ENCODE peak calls at places on chromosomes 13 and 19, in seven cellular contexts. V, L, F, C, U, M and I are unnamed samples.

GRCh38 chr13:60372141-60372540 is 24.9 kb upstream of the TDRD3 start:
- DNase-seq in V (no peak), L (no peak), F (no peak), C (no peak), U (no peak), M (no peak), I (no peak)

GRCh38 chr19:45115809-45116615 is 23.0 kb downstream of the PPP1R37 start:
- DNase-seq in V (no peak), L (no peak), F (no peak), C (no peak), U (no peak), M (no peak), I (no peak)

GRCh38 chr19:14694867-14695266 is 5.0 kb downstream of the ZNF333 start:
- DNase-seq in V (no peak), L (no peak), F (no peak), C (no peak), U (no peak), M (no peak), I (no peak)

GRCh38 chr13:28679628-28680027 is 20.7 kb downstream of the POMP start:
- DNase-seq in V (no peak), L (peak), F (peak), C (no peak), U (no peak), M (no peak), I (no peak)

GRCh38 chr13:27619711-27620376 is 485 bp downstream of the LNX2 start:
- DNase-seq in V (peak), L (peak), F (peak), C (peak), U (peak), M (no peak), I (peak)

GRCh38 chr19:46529622-46530451 is 34.2 kb upstream of the PNMA8B start:
- DNase-seq in V (peak), L (peak), F (peak), C (peak), U (peak), M (peak), I (peak)

GRCh38 chr19:3383121-3383722 is 16.8 kb downstream of the NFIC start:
- DNase-seq in V (no peak), L (no peak), F (no peak), C (no peak), U (no peak), M (no peak), I (no peak)

GRCh38 chr19:33108161-33108560 is 23.8 kb upstream of the WDR88 start:
- DNase-seq in V (no peak), L (no peak), F (no peak), C (no peak), U (no peak), M (no peak), I (no peak)

GRCh38 chr13:30730526-30730925 is 4.8 kb upstream of the ALOX5AP start:
- DNase-seq in V (no peak), L (no peak), F (no peak), C (no peak), U (no peak), M (no peak), I (no peak)

GRCh38 chr13:30140973-30141372 is 166.4 kb downstream of the KATNAL1 start:
- DNase-seq in V (no peak), L (no peak), F (no peak), C (no peak), U (no peak), M (no peak), I (no peak)

GRCh38 chr13:90947976-90948375 is 399.5 kb upstream of the MIR17HG start:
- DNase-seq in V (no peak), L (peak), F (no peak), C (no peak), U (no peak), M (no peak), I (no peak)

GRCh38 chr19:51777570-51778460 is 16.8 kb downstream of the FPR2 start:
- DNase-seq in V (peak), L (peak), F (peak), C (peak), U (peak), M (peak), I (peak)

GRCh38 chr19:41883463-41883820 is 458 bp downstream of the ARHGEF1 start:
- DNase-seq in V (no peak), L (no peak), F (no peak), C (no peak), U (no peak), M (no peak), I (no peak)

GRCh38 chr19:16377521-16377920 is 52.9 kb downstream of the KLF2 start:
- DNase-seq in V (no peak), L (no peak), F (no peak), C (no peak), U (no peak), M (no peak), I (no peak)

GRCh38 chr19:53374288-53374687 is 8.8 kb downstream of the ZNF525 start:
- DNase-seq in V (no peak), L (no peak), F (no peak), C (no peak), U (no peak), M (no peak), I (no peak)

GRCh38 chr19:33484226-33484774 is 37.3 kb downstream of the PEPD start:
- DNase-seq in V (no peak), L (no peak), F (no peak), C (peak), U (no peak), M (no peak), I (no peak)

GRCh38 chr13:95044452-95045205 is 256.6 kb downstream of the ABCC4 start:
- DNase-seq in V (no peak), L (no peak), F (no peak), C (no peak), U (no peak), M (no peak), I (no peak)

GRCh38 chr13:49443327-49443688 is 556 bp downstream of the CAB39L start:
- DNase-seq in V (no peak), L (peak), F (no peak), C (no peak), U (no peak), M (no peak), I (no peak)

GRCh38 chr13:91139232-91139631 is 208.3 kb upstream of the MIR17HG start:
- DNase-seq in V (no peak), L (no peak), F (no peak), C (no peak), U (no peak), M (no peak), I (no peak)

GRCh38 chr19:14005381-14006084 is 587 bp downstream of the RFX1 start:
- DNase-seq in V (peak), L (peak), F (peak), C (peak), U (peak), M (peak), I (no peak)

GRCh38 chr19:14434543-14435319 is 1.6 kb downstream of the PKN1 start:
- DNase-seq in V (peak), L (no peak), F (no peak), C (peak), U (no peak), M (no peak), I (no peak)

GRCh38 chr19:30450101-30450500 is 77.9 kb downstream of the ZNF536 start:
- DNase-seq in V (no peak), L (no peak), F (no peak), C (no peak), U (no peak), M (peak), I (peak)

GRCh38 chr13:109744512-109745051 is 41.8 kb downstream of the IRS2 start:
- DNase-seq in V (no peak), L (no peak), F (peak), C (no peak), U (no peak), M (no peak), I (no peak)